ENCODE peak calls at places on chromosomes 1 and 21, in six cellular contexts. One of them, this sample, is unnamed.

GRCh38 chr1:26696191-26696644 is 403 bp downstream of the ARID1A start:
- DNase-seq in RWPE1: no peak
- DNase-seq in neural crest cell: peak; percentile 8
- DNase-seq in GM06990: no peak
- DNase-seq in psoas muscle: peak; percentile 39
- DNase-seq in coronary artery: no peak
- DNase-seq in this sample: no peak

GRCh38 chr1:204545881-204546280 is 29.7 kb downstream of the MDM4 start:
- DNase-seq in coronary artery: no peak
- DNase-seq in RWPE1: no peak
- DNase-seq in psoas muscle: no peak
- DNase-seq in neural crest cell: no peak
- DNase-seq in GM06990: no peak
- DNase-seq in this sample: no peak

GRCh38 chr1:178485467-178486098 is 11.2 kb downstream of the CLEC20A start:
- DNase-seq in psoas muscle: no peak
- DNase-seq in coronary artery: no peak
- DNase-seq in RWPE1: no peak
- DNase-seq in neural crest cell: no peak
- DNase-seq in GM06990: no peak
- DNase-seq in this sample: no peak

GRCh38 chr21:16588433-16588860 is 858.7 kb downstream of the USP25 start:
- DNase-seq in neural crest cell: peak; percentile 48
- DNase-seq in psoas muscle: peak; percentile 65
- DNase-seq in RWPE1: peak; percentile 58
- DNase-seq in GM06990: no peak
- DNase-seq in coronary artery: peak; percentile 76
- DNase-seq in this sample: peak; percentile 39

GRCh38 chr1:7437036-7437435 is 334.1 kb upstream of the VAMP3 start:
- DNase-seq in neural crest cell: no peak
- DNase-seq in RWPE1: no peak
- DNase-seq in coronary artery: no peak
- DNase-seq in GM06990: no peak
- DNase-seq in psoas muscle: no peak
- DNase-seq in this sample: no peak

GRCh38 chr1:91552091-91552490 is 51.4 kb downstream of the CDC7 start:
- DNase-seq in psoas muscle: no peak
- DNase-seq in RWPE1: no peak
- DNase-seq in neural crest cell: no peak
- DNase-seq in coronary artery: no peak
- DNase-seq in GM06990: no peak
- DNase-seq in this sample: no peak

GRCh38 chr1:32464716-32465540 is at the start of gene ZBTB8B:
- DNase-seq in psoas muscle: peak; percentile 53
- DNase-seq in neural crest cell: peak; percentile 91
- DNase-seq in RWPE1: peak; percentile 95
- DNase-seq in GM06990: peak; percentile 65
- DNase-seq in coronary artery: peak; percentile 74
- DNase-seq in this sample: no peak

GRCh38 chr1:167516404-167517388 is 1.6 kb downstream of the CD247 start:
- DNase-seq in coronary artery: no peak
- DNase-seq in neural crest cell: no peak
- DNase-seq in RWPE1: no peak
- DNase-seq in psoas muscle: no peak
- DNase-seq in GM06990: no peak
- DNase-seq in this sample: no peak

GRCh38 chr1:72830606-72831390 is 548.5 kb upstream of the NEGR1 start:
- DNase-seq in GM06990: no peak
- DNase-seq in coronary artery: no peak
- DNase-seq in neural crest cell: no peak
- DNase-seq in psoas muscle: no peak
- DNase-seq in RWPE1: no peak
- DNase-seq in this sample: no peak

GRCh38 chr1:170307426-170307825 is 161.7 kb downstream of the NTMT2 start:
- DNase-seq in psoas muscle: no peak
- DNase-seq in RWPE1: no peak
- DNase-seq in neural crest cell: no peak
- DNase-seq in coronary artery: no peak
- DNase-seq in GM06990: no peak
- DNase-seq in this sample: no peak

GRCh38 chr21:41647806-41648561 is 118.9 kb downstream of the RIPK4 start:
- DNase-seq in RWPE1: no peak
- DNase-seq in GM06990: no peak
- DNase-seq in coronary artery: no peak
- DNase-seq in psoas muscle: no peak
- DNase-seq in neural crest cell: no peak
- DNase-seq in this sample: no peak

GRCh38 chr1:231691618-231692259 is 65.1 kb downstream of the DISC1 start:
- DNase-seq in coronary artery: no peak
- DNase-seq in RWPE1: peak; percentile 23
- DNase-seq in GM06990: peak; percentile 14
- DNase-seq in neural crest cell: peak; percentile 58
- DNase-seq in psoas muscle: no peak
- DNase-seq in this sample: no peak

GRCh38 chr1:73639494-73639893 is 558.5 kb downstream of the LRRIQ3 start:
- DNase-seq in GM06990: no peak
- DNase-seq in RWPE1: no peak
- DNase-seq in coronary artery: no peak
- DNase-seq in psoas muscle: no peak
- DNase-seq in neural crest cell: no peak
- DNase-seq in this sample: no peak

GRCh38 chr1:229972600-229973296 is 94.3 kb upstream of the GALNT2 start:
- DNase-seq in RWPE1: no peak
- DNase-seq in psoas muscle: no peak
- DNase-seq in coronary artery: no peak
- DNase-seq in neural crest cell: no peak
- DNase-seq in GM06990: no peak
- DNase-seq in this sample: no peak

GRCh38 chr1:118556936-118557335 is 371.9 kb upstream of the SPAG17 start:
- DNase-seq in neural crest cell: no peak
- DNase-seq in RWPE1: no peak
- DNase-seq in coronary artery: no peak
- DNase-seq in GM06990: no peak
- DNase-seq in psoas muscle: no peak
- DNase-seq in this sample: no peak

GRCh38 chr1:199155166-199156033 is 516.6 kb downstream of the PTPRC start:
- DNase-seq in neural crest cell: no peak
- DNase-seq in RWPE1: no peak
- DNase-seq in GM06990: no peak
- DNase-seq in psoas muscle: no peak
- DNase-seq in coronary artery: no peak
- DNase-seq in this sample: no peak

GRCh38 chr1:54653036-54653435 is 11.4 kb downstream of the MROH7 start:
- DNase-seq in RWPE1: no peak
- DNase-seq in psoas muscle: no peak
- DNase-seq in GM06990: no peak
- DNase-seq in coronary artery: no peak
- DNase-seq in neural crest cell: no peak
- DNase-seq in this sample: no peak

GRCh38 chr21:27759091-27759659 is 792.3 kb upstream of the ADAMTS5 start:
- DNase-seq in coronary artery: no peak
- DNase-seq in GM06990: no peak
- DNase-seq in RWPE1: no peak
- DNase-seq in psoas muscle: no peak
- DNase-seq in neural crest cell: peak; percentile 9
- DNase-seq in this sample: no peak

GRCh38 chr1:221166559-221167318 is 287.5 kb downstream of the HLX start:
- DNase-seq in GM06990: peak; percentile 48
- DNase-seq in coronary artery: no peak
- DNase-seq in RWPE1: no peak
- DNase-seq in psoas muscle: no peak
- DNase-seq in neural crest cell: no peak
- DNase-seq in this sample: no peak

GRCh38 chr1:180247580-180247979 is 17.5 kb downstream of the LHX4 start:
- DNase-seq in RWPE1: no peak
- DNase-seq in psoas muscle: no peak
- DNase-seq in coronary artery: no peak
- DNase-seq in GM06990: no peak
- DNase-seq in neural crest cell: no peak
- DNase-seq in this sample: no peak

GRCh38 chr1:180248176-180248575 is 18.1 kb downstream of the LHX4 start:
- DNase-seq in RWPE1: no peak
- DNase-seq in psoas muscle: no peak
- DNase-seq in coronary artery: no peak
- DNase-seq in neural crest cell: no peak
- DNase-seq in GM06990: no peak
- DNase-seq in this sample: no peak

GRCh38 chr1:180249725-180250498 is 19.8 kb downstream of the LHX4 start:
- DNase-seq in neural crest cell: no peak
- DNase-seq in GM06990: no peak
- DNase-seq in RWPE1: no peak
- DNase-seq in coronary artery: no peak
- DNase-seq in psoas muscle: no peak
- DNase-seq in this sample: no peak

GRCh38 chr1:180250499-180250770 is 20.4 kb downstream of the LHX4 start:
- DNase-seq in RWPE1: no peak
- DNase-seq in psoas muscle: no peak
- DNase-seq in coronary artery: no peak
- DNase-seq in neural crest cell: no peak
- DNase-seq in GM06990: no peak
- DNase-seq in this sample: no peak

GRCh38 chr1:180248731-180249681 is 18.9 kb downstream of the LHX4 start:
- DNase-seq in coronary artery: no peak
- DNase-seq in psoas muscle: no peak
- DNase-seq in GM06990: no peak
- DNase-seq in neural crest cell: no peak
- DNase-seq in RWPE1: no peak
- DNase-seq in this sample: no peak
- TF ChIP-seq CTCF in coronary artery: no peak
- TF ChIP-seq CTCF in psoas muscle: no peak
- TF ChIP-seq CTCF in GM06990: peak; percentile 31
- TF ChIP-seq CTCF in neural crest cell: no peak
- TF ChIP-seq CTCF in RWPE1: no peak
- TF ChIP-seq CTCF in this sample: peak; percentile 34

GRCh38 chr1:154270833-154271232 is 1.6 kb upstream of the HAX1 start:
- DNase-seq in coronary artery: no peak
- DNase-seq in psoas muscle: no peak
- DNase-seq in RWPE1: no peak
- DNase-seq in neural crest cell: no peak
- DNase-seq in GM06990: no peak
- DNase-seq in this sample: no peak

GRCh38 chr1:154272217-154272998 is at the start of gene HAX1:
- DNase-seq in coronary artery: peak; percentile 97
- DNase-seq in neural crest cell: peak; percentile 84
- DNase-seq in GM06990: peak; percentile 96
- DNase-seq in RWPE1: peak; percentile 96
- DNase-seq in psoas muscle: peak; percentile 92
- DNase-seq in this sample: peak; percentile 95

GRCh38 chr1:154272999-154273563 is 652 bp downstream of the HAX1 start:
- DNase-seq in RWPE1: no peak
- DNase-seq in neural crest cell: no peak
- DNase-seq in GM06990: no peak
- DNase-seq in coronary artery: no peak
- DNase-seq in psoas muscle: no peak
- DNase-seq in this sample: no peak

GRCh38 chr1:154276797-154277196 is 4.4 kb downstream of the HAX1 start:
- DNase-seq in coronary artery: no peak
- DNase-seq in neural crest cell: no peak
- DNase-seq in psoas muscle: no peak
- DNase-seq in GM06990: no peak
- DNase-seq in RWPE1: no peak
- DNase-seq in this sample: no peak
- TF ChIP-seq CTCF in coronary artery: no peak
- TF ChIP-seq CTCF in neural crest cell: peak; percentile 46
- TF ChIP-seq CTCF in psoas muscle: peak; percentile 7
- TF ChIP-seq CTCF in GM06990: peak; percentile 33
- TF ChIP-seq CTCF in RWPE1: peak; percentile 29
- TF ChIP-seq CTCF in this sample: peak; percentile 24

GRCh38 chr1:17723684-17724083 is 31.4 kb upstream of the ACTL8 start:
- DNase-seq in RWPE1: no peak
- DNase-seq in coronary artery: no peak
- DNase-seq in neural crest cell: no peak
- DNase-seq in GM06990: no peak
- DNase-seq in psoas muscle: no peak
- DNase-seq in this sample: no peak

GRCh38 chr1:17728123-17728522 is 27.0 kb upstream of the ACTL8 start:
- DNase-seq in psoas muscle: no peak
- DNase-seq in GM06990: no peak
- DNase-seq in RWPE1: no peak
- DNase-seq in coronary artery: no peak
- DNase-seq in neural crest cell: no peak
- DNase-seq in this sample: no peak

GRCh38 chr1:17724150-17724549 is 31.0 kb upstream of the ACTL8 start:
- DNase-seq in coronary artery: no peak
- DNase-seq in psoas muscle: no peak
- DNase-seq in GM06990: no peak
- DNase-seq in neural crest cell: no peak
- DNase-seq in RWPE1: no peak
- DNase-seq in this sample: no peak

GRCh38 chr1:17725084-17725718 is 29.9 kb upstream of the ACTL8 start:
- DNase-seq in GM06990: no peak
- DNase-seq in RWPE1: peak; percentile 23
- DNase-seq in neural crest cell: no peak
- DNase-seq in psoas muscle: no peak
- DNase-seq in coronary artery: no peak
- DNase-seq in this sample: no peak

DNA sequence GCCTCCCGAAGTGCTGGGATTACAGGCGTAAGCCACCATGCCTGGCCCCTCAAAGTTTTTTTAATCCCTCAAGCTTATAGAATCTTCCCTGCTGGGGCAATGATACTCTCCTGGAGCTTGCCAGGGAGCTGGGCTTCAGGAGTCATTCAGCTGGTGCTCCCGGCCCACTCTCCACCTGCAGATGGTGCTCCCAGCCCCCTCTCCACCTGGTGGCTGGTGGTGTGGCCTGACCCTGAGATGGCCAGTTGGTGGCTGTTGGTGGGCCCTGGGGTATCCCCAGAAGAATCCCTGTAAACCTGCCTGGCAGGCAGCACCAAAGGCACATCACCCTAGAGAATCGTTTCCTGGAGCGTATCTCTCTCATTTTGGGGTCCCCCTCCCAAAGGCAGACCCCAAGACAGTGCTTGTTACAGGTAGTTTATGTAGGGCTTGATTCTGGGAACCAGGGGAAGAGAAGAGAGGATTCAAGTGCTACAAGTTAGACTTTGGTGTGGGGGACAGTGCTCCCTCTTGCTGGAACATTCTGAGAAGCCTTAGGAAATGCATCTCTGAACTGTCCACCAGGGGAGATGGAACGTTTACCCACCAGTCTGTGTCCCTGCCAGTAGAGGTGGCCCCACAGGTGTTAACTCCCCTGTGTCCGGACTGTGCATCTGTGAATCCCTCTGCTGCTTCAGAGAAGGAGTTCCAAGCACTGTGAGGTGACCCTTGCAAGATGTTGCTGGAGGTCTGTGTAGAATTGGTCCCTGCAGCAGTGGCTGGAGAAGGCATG is 29.1 kb upstream of the ACTL8 start:
- DNase-seq in psoas muscle: no peak
- DNase-seq in RWPE1: no peak
- DNase-seq in GM06990: no peak
- DNase-seq in neural crest cell: no peak
- DNase-seq in coronary artery: no peak
- DNase-seq in this sample: no peak
- TF ChIP-seq CTCF in psoas muscle: no peak
- TF ChIP-seq CTCF in RWPE1: no peak
- TF ChIP-seq CTCF in GM06990: no peak
- TF ChIP-seq CTCF in neural crest cell: no peak
- TF ChIP-seq CTCF in coronary artery: no peak
- TF ChIP-seq CTCF in this sample: no peak

GRCh38 chr1:183470961-183471747 is 1.1 kb upstream of the SMG7 start:
- DNase-seq in neural crest cell: peak; percentile 67
- DNase-seq in GM06990: peak; percentile 86
- DNase-seq in psoas muscle: peak; percentile 74
- DNase-seq in RWPE1: peak; percentile 59
- DNase-seq in coronary artery: peak; percentile 91
- DNase-seq in this sample: peak; percentile 33
- TF ChIP-seq CTCF in neural crest cell: peak; percentile 31
- TF ChIP-seq CTCF in GM06990: peak; percentile 32
- TF ChIP-seq CTCF in psoas muscle: peak; percentile 4
- TF ChIP-seq CTCF in RWPE1: no peak
- TF ChIP-seq CTCF in coronary artery: no peak
- TF ChIP-seq CTCF in this sample: no peak